ENCODE peak calls at places on chromosomes 13 and 19, in four cellular contexts. One of them, this sample, is unnamed.
A peak's percentile ranks its signal among the peaks of the same experiment; 100 is the strongest.

GRCh38 chr13:109691689-109692088 is 94.7 kb downstream of the IRS2 start:
- DNase-seq in GM03348: no peak
- DNase-seq in amniotic stem cell: no peak
- DNase-seq in lung: no peak
- DNase-seq in this sample: no peak

GRCh38 chr13:95644611-95645052 is at the start of gene DZIP1:
- DNase-seq in GM03348: peak; percentile 94
- DNase-seq in amniotic stem cell: peak; percentile 63
- DNase-seq in lung: peak; percentile 58
- DNase-seq in this sample: no peak

GRCh38 chr19:11096210-11096841 is 7.1 kb downstream of the LDLR start:
- DNase-seq in GM03348: peak; percentile 50
- DNase-seq in amniotic stem cell: no peak
- DNase-seq in lung: no peak
- DNase-seq in this sample: peak; percentile 78

GRCh38 chr19:44689290-44690130 is 9.4 kb upstream of the CEACAM16 start:
- DNase-seq in GM03348: peak; percentile 78
- DNase-seq in amniotic stem cell: peak; percentile 30
- DNase-seq in lung: peak; percentile 75
- DNase-seq in this sample: peak; percentile 91

GRCh38 chr19:46660601-46661019 is 372 bp downstream of the DACT3 start:
- DNase-seq in GM03348: no peak
- DNase-seq in amniotic stem cell: no peak
- DNase-seq in lung: no peak
- DNase-seq in this sample: peak; percentile 70

GRCh38 chr13:38418286-38418685 is 68.6 kb downstream of the UFM1 start:
- DNase-seq in GM03348: peak; percentile 7
- DNase-seq in amniotic stem cell: no peak
- DNase-seq in lung: no peak
- DNase-seq in this sample: no peak

GRCh38 chr13:72686766-72687165 is 40.7 kb downstream of the MZT1 start:
- DNase-seq in GM03348: no peak
- DNase-seq in amniotic stem cell: no peak
- DNase-seq in lung: no peak
- DNase-seq in this sample: no peak

GRCh38 chr19:39363909-39364457 is 21.8 kb downstream of the SAMD4B start:
- DNase-seq in GM03348: peak; percentile 64
- DNase-seq in amniotic stem cell: peak; percentile 29
- DNase-seq in lung: no peak
- DNase-seq in this sample: no peak

GRCh38 chr19:45876161-45876410 is 9.9 kb downstream of the IRF2BP1 start:
- DNase-seq in GM03348: no peak
- DNase-seq in amniotic stem cell: no peak
- DNase-seq in lung: no peak
- DNase-seq in this sample: no peak

GRCh38 chr13:86464193-86464592 is 665.0 kb upstream of the SLITRK6 start:
- DNase-seq in GM03348: no peak
- DNase-seq in amniotic stem cell: no peak
- DNase-seq in lung: no peak
- DNase-seq in this sample: no peak

GRCh38 chr13:59360108-59360507 is 803.6 kb downstream of the DIAPH3 start:
- DNase-seq in GM03348: no peak
- DNase-seq in amniotic stem cell: no peak
- DNase-seq in lung: no peak
- DNase-seq in this sample: no peak

GRCh38 chr19:2475018-2475701 is 767 bp upstream of the GADD45B start:
- DNase-seq in GM03348: peak; percentile 63
- DNase-seq in amniotic stem cell: no peak
- DNase-seq in lung: peak; percentile 53
- DNase-seq in this sample: peak; percentile 85

GRCh38 chr19:6030214-6030507 is 52.2 kb upstream of the RANBP3 start:
- DNase-seq in GM03348: peak; percentile 71
- DNase-seq in amniotic stem cell: no peak
- DNase-seq in lung: no peak
- DNase-seq in this sample: no peak

GRCh38 chr19:41893899-41894298 is 10.9 kb downstream of the ARHGEF1 start:
- DNase-seq in GM03348: no peak
- DNase-seq in amniotic stem cell: no peak
- DNase-seq in lung: no peak
- DNase-seq in this sample: no peak

GRCh38 chr19:50047686-50048085 is 21.9 kb downstream of the ZNF473 start:
- DNase-seq in GM03348: no peak
- DNase-seq in amniotic stem cell: no peak
- DNase-seq in lung: no peak
- DNase-seq in this sample: no peak

GRCh38 chr19:17035842-17036424 is 9.3 kb upstream of the CPAMD8 start:
- DNase-seq in GM03348: no peak
- DNase-seq in amniotic stem cell: no peak
- DNase-seq in lung: no peak
- DNase-seq in this sample: no peak

GRCh38 chr13:45564108-45564507 is 51.4 kb downstream of the ERICH6B start:
- DNase-seq in GM03348: peak; percentile 37
- DNase-seq in amniotic stem cell: peak; percentile 6
- DNase-seq in lung: peak; percentile 46
- DNase-seq in this sample: no peak

GRCh38 chr19:49680473-49681351 is 3.6 kb downstream of the PRMT1 start:
- DNase-seq in GM03348: peak; percentile 96
- DNase-seq in amniotic stem cell: peak; percentile 49
- DNase-seq in lung: peak; percentile 88
- DNase-seq in this sample: peak; percentile 98

GRCh38 chr13:40476175-40476958 is 190.1 kb downstream of the FOXO1 start:
- DNase-seq in GM03348: peak; percentile 68
- DNase-seq in amniotic stem cell: no peak
- DNase-seq in lung: no peak
- DNase-seq in this sample: no peak

GRCh38 chr19:18764591-18765051 is 26.5 kb downstream of the COMP start:
- DNase-seq in GM03348: peak; percentile 62
- DNase-seq in amniotic stem cell: no peak
- DNase-seq in lung: no peak
- DNase-seq in this sample: no peak